ENCODE peak calls at places on chromosomes 7 and 10, in four cellular contexts. P, Q, G and K are unnamed samples.

GRCh38 chr10:12502526-12503274 is 153.4 kb downstream of the CAMK1D start:
- DNase-seq in Q (no peak), P (no peak), G (no peak), K (peak)

GRCh38 chr7:6367701-6368211 is 80.0 kb downstream of the DAGLB start:
- DNase-seq in P (no peak), G (no peak), Q (no peak), K (no peak)

GRCh38 chr7:126483972-126484371 is 768.8 kb downstream of the GRM8 start:
- DNase-seq in P (no peak), G (no peak), Q (no peak), K (no peak)

GRCh38 chr7:81367335-81367801 is 402.5 kb downstream of the HGF start:
- DNase-seq in G (no peak), P (no peak), Q (no peak), K (peak)

GRCh38 chr7:55065511-55066229 is 46.9 kb downstream of the EGFR start:
- DNase-seq in P (no peak), Q (no peak), G (no peak), K (no peak)

GRCh38 chr10:97518601-97519043 is 19.9 kb downstream of the UBTD1 start:
- DNase-seq in G (no peak), P (no peak), Q (no peak), K (no peak)

GRCh38 chr10:108393111-108393510 is 1228.6 kb upstream of the SORCS1 start:
- DNase-seq in Q (no peak), P (no peak), G (no peak), K (no peak)

GRCh38 chr10:74156919-74157289 is 5.9 kb downstream of the ADK start:
- DNase-seq in G (no peak), P (no peak), Q (peak), K (no peak)

GRCh38 chr7:128148676-128149075 is 92.4 kb upstream of the LEP start:
- DNase-seq in P (no peak), G (no peak), Q (no peak), K (no peak)

GRCh38 chr7:118995395-118995794 is 770.9 kb downstream of the ANKRD7 start:
- DNase-seq in G (no peak), P (no peak), Q (no peak), K (no peak)

GRCh38 chr7:31935115-31935514 is 135.1 kb downstream of the PDE1C start:
- DNase-seq in G (no peak), P (no peak), Q (no peak), K (no peak)

GRCh38 chr10:78349165-78349516 is 315.5 kb downstream of the RPS24 start:
- DNase-seq in Q (no peak), G (no peak), P (no peak), K (peak)

GRCh38 chr10:71761105-71761511 is 12.2 kb downstream of the VSIR start:
- DNase-seq in P (no peak), G (no peak), Q (no peak), K (no peak)

GRCh38 chr10:103582331-103583123 is 89.0 kb downstream of the NEURL1 start:
- DNase-seq in G (no peak), Q (no peak), P (no peak), K (no peak)

GRCh38 chr7:77796109-77796508 is 2.1 kb downstream of the TMEM60 start:
- DNase-seq in Q (no peak), P (no peak), G (no peak), K (no peak)
- H3K4me3 ChIP-seq in Q (no peak), P (no peak), G (peak), K (no peak)

DNA sequence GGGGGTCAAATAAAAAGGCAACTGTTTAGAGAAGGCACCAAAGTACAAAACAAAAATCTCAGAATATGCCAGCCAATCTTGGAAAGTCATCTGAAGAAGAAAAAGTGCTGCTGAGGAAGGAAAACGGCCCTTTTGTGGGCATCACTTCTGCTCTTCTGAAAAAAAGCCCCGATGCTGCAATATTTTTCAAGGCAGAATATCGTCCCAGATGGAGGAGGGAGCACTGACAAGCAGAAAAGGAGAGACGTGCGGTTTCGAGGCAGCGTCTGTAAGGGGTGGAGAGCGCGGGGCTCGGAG is 959 bp upstream of the ATRNL1 start:
- DNase-seq in Q (no peak), G (no peak), P (no peak), K (no peak)
- H3K4me3 ChIP-seq in Q (peak), G (peak), P (no peak), K (peak)

GRCh38 chr10:34719746-34720145 is 95.3 kb downstream of the PARD3 start:
- DNase-seq in Q (no peak), G (no peak), P (no peak), K (no peak)
- H3K4me3 ChIP-seq in Q (no peak), G (no peak), P (no peak), K (no peak)

DNA sequence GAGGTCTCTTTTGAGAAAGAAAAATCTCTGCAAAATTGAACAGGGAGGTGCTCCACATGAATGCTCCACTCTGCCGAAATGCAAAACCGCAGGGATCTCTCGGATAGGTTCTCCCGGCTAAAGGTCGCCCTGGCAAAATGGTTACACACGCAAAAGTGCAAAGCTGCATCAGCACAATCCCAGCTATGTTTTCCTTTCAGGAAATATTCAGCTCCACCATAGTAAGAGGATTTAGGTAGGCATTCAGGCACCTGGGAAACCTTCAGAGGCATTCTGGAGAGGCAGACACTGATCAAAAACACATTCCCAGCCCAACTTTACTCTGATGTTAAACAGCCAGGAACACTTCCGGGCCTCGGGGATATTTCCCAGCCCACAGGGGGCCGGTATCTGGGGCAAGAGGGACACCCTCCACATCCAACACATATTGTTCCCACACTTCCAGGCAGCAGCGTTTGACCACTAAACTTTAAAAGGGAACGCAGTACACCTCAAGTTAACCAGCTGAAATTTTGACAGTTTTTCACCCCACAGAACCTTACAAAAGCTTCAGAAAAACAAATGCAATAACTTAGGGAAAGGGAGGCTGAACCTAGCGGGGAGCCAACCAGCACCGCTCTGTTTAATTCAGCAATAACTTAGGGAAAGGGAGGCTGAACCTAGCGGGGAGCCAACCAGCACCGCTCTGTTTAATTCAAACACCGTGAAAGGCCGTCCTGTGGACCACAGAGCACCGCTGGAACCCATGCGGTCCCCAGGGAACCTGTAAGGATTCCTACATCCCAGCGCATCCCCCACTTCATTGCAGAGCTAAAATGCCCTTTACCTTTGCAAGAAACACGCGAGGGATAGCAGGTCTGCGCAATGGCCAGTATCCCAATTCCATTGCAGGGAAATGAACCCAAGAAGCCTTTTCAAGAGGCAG is 45.9 kb downstream of the TNS3 start:
- DNase-seq in G (peak), Q (no peak), P (no peak), K (no peak)
- H3K4me3 ChIP-seq in G (peak), Q (no peak), P (no peak), K (peak)

DNA sequence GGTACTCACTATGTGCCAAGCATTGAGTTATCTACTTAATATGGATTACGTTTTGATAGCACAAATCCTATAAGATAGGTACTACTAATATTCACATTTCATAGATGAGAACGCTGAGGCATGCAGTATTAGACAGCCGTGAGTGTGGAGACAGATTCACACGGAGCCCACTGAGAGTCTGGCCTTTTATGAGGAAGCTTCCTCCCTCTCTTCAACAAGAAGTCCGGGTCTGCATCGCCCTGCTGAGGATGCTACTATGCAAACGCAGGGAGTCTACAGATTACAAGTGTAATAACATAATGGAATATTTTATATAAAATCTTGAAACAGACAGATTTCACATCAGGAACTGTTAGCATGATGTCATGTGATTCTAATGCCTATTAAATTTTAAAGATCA is 255.9 kb upstream of the GLI3 start:
- DNase-seq in G (no peak), Q (no peak), P (no peak), K (no peak)
- H3K4me3 ChIP-seq in G (peak), Q (no peak), P (no peak), K (peak)

DNA sequence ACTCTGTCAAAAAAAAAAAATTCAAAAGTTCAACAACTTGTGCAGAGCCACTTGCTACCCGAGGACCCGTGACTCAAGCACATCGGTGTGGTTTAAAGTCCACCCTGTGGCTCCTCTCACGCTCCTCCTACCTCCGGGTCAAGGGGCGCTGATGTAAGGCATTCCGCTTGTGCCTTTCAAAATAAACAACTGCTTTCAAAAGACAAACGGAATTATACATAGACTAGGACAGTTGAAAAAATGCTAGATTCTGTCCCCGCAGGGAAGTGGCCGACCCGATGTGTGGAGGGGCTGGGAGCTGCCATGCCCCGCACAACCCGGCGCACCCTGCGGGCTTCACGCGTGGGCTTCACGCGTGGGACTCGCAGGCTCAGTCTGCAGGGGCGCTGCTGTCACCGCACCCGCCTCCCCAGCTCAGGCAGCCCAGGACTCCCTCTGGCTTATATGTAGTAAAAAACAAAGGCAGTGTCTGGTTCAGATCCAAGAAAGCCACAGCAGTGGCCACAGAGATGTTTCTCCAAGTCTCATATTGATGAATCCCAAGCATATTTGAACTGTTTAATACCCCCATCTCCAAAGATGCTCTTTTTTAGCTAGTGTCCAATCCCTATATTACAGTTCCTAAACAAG is 239.7 kb upstream of the INHBA start:
- DNase-seq in G (peak), Q (peak), P (no peak), K (no peak)
- H3K4me3 ChIP-seq in G (peak), Q (peak), P (no peak), K (no peak)

DNA sequence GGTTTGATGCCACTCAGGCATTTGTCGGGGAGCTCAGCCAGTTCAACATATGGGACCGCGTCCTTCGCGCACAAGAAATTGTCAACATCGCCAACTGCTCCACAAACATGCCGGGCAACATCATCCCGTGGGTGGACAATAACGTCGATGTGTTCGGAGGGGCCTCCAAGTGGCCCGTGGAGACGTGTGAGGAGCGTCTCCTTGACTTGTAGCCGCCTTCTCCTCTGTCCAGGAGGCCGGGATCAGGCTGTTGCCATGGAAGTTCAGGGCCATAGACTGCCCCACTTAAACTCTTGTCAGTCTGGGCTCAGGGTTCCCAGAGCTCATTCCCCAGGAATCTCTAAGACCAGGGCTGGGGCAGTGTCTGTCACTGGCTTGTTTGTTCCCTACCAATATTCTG is 11.3 kb downstream of the NPTX2 start:
- DNase-seq in P (no peak), G (no peak), Q (no peak), K (peak)
- H3K4me3 ChIP-seq in P (no peak), G (no peak), Q (no peak), K (no peak)

GRCh38 chr7:50734246-50734645 is 48.5 kb downstream of the GRB10 start:
- DNase-seq in P (no peak), Q (no peak), G (no peak), K (no peak)
- H3K4me3 ChIP-seq in P (no peak), Q (no peak), G (no peak), K (no peak)

DNA sequence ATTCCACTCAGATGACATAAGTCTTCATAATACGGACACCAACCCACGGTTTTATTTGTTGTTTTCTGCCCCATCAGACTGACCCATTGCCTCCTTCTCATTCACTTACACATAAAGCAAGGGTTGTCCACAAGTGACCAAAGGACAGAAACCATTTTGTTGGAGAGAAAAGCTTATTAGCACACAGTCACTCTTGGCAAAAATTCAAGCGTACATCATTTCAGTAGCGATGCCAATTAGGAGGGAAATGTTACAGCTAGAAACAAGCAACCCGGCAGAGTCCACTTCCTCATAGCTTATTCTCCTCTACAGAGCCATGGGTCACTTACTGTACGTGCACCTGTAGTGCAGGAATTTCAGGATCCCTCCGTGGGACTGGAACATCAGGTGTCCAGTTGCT is 23.0 kb downstream of the ABLIM1 start:
- DNase-seq in P (no peak), Q (no peak), G (no peak), K (no peak)
- H3K4me3 ChIP-seq in P (no peak), Q (no peak), G (no peak), K (peak)